ENCODE peak calls at places on chromosome 6, in nine cellular contexts. U, A, D, S, P, N, J, H and B are unnamed samples.
A peak's percentile ranks its signal among the peaks of the same experiment; 100 is the strongest.

GRCh38 chr6:15879372-15880261 is 216.8 kb upstream of the DTNBP1 start:
- DNase-seq in U (no peak), A (no peak), D (peak; percentile 86), S (peak; percentile 79), P (peak; percentile 81), N (peak; percentile 38), J (peak; percentile 46), H (peak; percentile 43), B (peak; percentile 89)

GRCh38 chr6:50661636-50662035 is 51.7 kb upstream of the TFAP2D start:
- DNase-seq in U (no peak), A (no peak), D (no peak), S (no peak), P (no peak), N (no peak), J (no peak), H (no peak), B (no peak)

GRCh38 chr6:42152024-42152423 is 9.6 kb upstream of the C6orf132 start:
- DNase-seq in U (no peak), A (no peak), D (peak; percentile 34), S (no peak), P (no peak), N (no peak), J (no peak), H (no peak), B (no peak)

GRCh38 chr6:35079311-35080000 is 61.7 kb downstream of the TCP11 start:
- DNase-seq in U (no peak), A (peak; percentile 4), D (no peak), S (no peak), P (no peak), N (no peak), J (no peak), H (no peak), B (no peak)

GRCh38 chr6:14423955-14424354 is 306.4 kb downstream of the CD83 start:
- DNase-seq in U (no peak), A (no peak), D (no peak), S (no peak), P (no peak), N (no peak), J (no peak), H (no peak), B (no peak)

GRCh38 chr6:5234869-5235268 is 25.9 kb downstream of the LYRM4 start:
- DNase-seq in U (no peak), A (no peak), D (no peak), S (no peak), P (no peak), N (no peak), J (no peak), H (no peak), B (no peak)

GRCh38 chr6:114096553-114097172 is 125.7 kb upstream of the HDAC2 start:
- DNase-seq in U (peak; percentile 44), A (no peak), D (peak; percentile 55), S (peak; percentile 85), P (no peak), N (no peak), J (no peak), H (peak; percentile 10), B (peak; percentile 54)

GRCh38 chr6:41125282-41125681 is 28.9 kb downstream of the TREML1 start:
- DNase-seq in U (no peak), A (no peak), D (no peak), S (no peak), P (no peak), N (no peak), J (no peak), H (no peak), B (no peak)

GRCh38 chr6:593139-593906 is 63.6 kb downstream of the HUS1B start:
- DNase-seq in U (peak; percentile 33), A (peak; percentile 33), D (peak; percentile 58), S (peak; percentile 81), P (no peak), N (peak; percentile 20), J (peak; percentile 59), H (peak; percentile 48), B (peak; percentile 84)

GRCh38 chr6:18307006-18307405 is 42.7 kb upstream of the DEK start:
- DNase-seq in U (peak; percentile 56), A (no peak), D (no peak), S (no peak), P (no peak), N (peak; percentile 86), J (no peak), H (no peak), B (no peak)

GRCh38 chr6:39495023-39495422 is 172.5 kb upstream of the KCNK16 start:
- DNase-seq in U (no peak), A (no peak), D (no peak), S (no peak), P (no peak), N (no peak), J (no peak), H (no peak), B (no peak)

GRCh38 chr6:21811484-21811883 is 217.9 kb downstream of the SOX4 start:
- DNase-seq in U (no peak), A (no peak), D (no peak), S (no peak), P (no peak), N (no peak), J (no peak), H (no peak), B (no peak)

GRCh38 chr6:108666656-108667260 is 106.0 kb downstream of the FOXO3 start:
- DNase-seq in U (no peak), A (no peak), D (peak; percentile 29), S (no peak), P (no peak), N (no peak), J (no peak), H (no peak), B (no peak)

GRCh38 chr6:30091577-30092381 is 16.2 kb upstream of the RNF39 start:
- DNase-seq in U (peak; percentile 17), A (no peak), D (no peak), S (no peak), P (no peak), N (peak; percentile 51), J (no peak), H (no peak), B (peak; percentile 81)

GRCh38 chr6:6319947-6320811 is at the start of gene F13A1:
- DNase-seq in U (no peak), A (peak; percentile 57), D (peak; percentile 21), S (no peak), P (peak; percentile 45), N (no peak), J (no peak), H (peak; percentile 60), B (no peak)

GRCh38 chr6:39698789-39699188 is 26.4 kb downstream of the KIF6 start:
- DNase-seq in U (no peak), A (no peak), D (no peak), S (no peak), P (no peak), N (no peak), J (no peak), H (no peak), B (no peak)

GRCh38 chr6:106223300-106223930 is 102.1 kb downstream of the ATG5 start:
- DNase-seq in U (peak; percentile 39), A (peak; percentile 47), D (peak; percentile 75), S (peak; percentile 74), P (no peak), N (peak; percentile 51), J (peak; percentile 69), H (peak; percentile 27), B (peak; percentile 84)

GRCh38 chr6:166365806-166366205 is 16.9 kb downstream of the MPC1 start:
- DNase-seq in U (no peak), A (no peak), D (no peak), S (no peak), P (no peak), N (peak; percentile 44), J (no peak), H (no peak), B (no peak)

GRCh38 chr6:45703041-45703739 is 312.5 kb downstream of the CLIC5 start:
- DNase-seq in U (peak; percentile 84), A (no peak), D (no peak), S (no peak), P (no peak), N (peak; percentile 72), J (no peak), H (no peak), B (no peak)

GRCh38 chr6:22392711-22393110 is 95.9 kb upstream of the PRL start:
- DNase-seq in U (no peak), A (no peak), D (no peak), S (no peak), P (no peak), N (peak; percentile 34), J (no peak), H (no peak), B (no peak)

GRCh38 chr6:84390334-84390733 is 162.9 kb upstream of the CEP162 start:
- DNase-seq in U (no peak), A (no peak), D (no peak), S (no peak), P (no peak), N (no peak), J (no peak), H (no peak), B (peak; percentile 56)